ENCODE peak calls at places on chromosomes 16 and 17, in five cellular contexts. One of them, this sample, is unnamed.

GRCh38 chr17:49667854-49668253 is 10.0 kb downstream of the SPOP start:
- DNase-seq in GOT3: no peak
- DNase-seq in stimulated activated CD4-positive, alpha-beta T cell treated with anti-CD3 and anti-CD28 coated beads, Interleukin-4, amount 100 ng/mL, for 4 hours: no peak
- DNase-seq in Daoy: no peak
- DNase-seq in lower leg skin: no peak
- DNase-seq in this sample: no peak

GRCh38 chr17:7835818-7836595 is 2.0 kb downstream of the KDM6B start:
- DNase-seq in GOT3: no peak
- DNase-seq in stimulated activated CD4-positive, alpha-beta T cell treated with anti-CD3 and anti-CD28 coated beads, Interleukin-4, amount 100 ng/mL, for 4 hours: no peak
- DNase-seq in Daoy: peak
- DNase-seq in lower leg skin: peak
- DNase-seq in this sample: peak

GRCh38 chr16:81448154-81449131 is 3.8 kb downstream of the CMIP start:
- DNase-seq in GOT3: no peak
- DNase-seq in stimulated activated CD4-positive, alpha-beta T cell treated with anti-CD3 and anti-CD28 coated beads, Interleukin-4, amount 100 ng/mL, for 4 hours: no peak
- DNase-seq in Daoy: no peak
- DNase-seq in lower leg skin: no peak
- DNase-seq in this sample: no peak

GRCh38 chr17:17709815-17710321 is 28.6 kb downstream of the RAI1 start:
- DNase-seq in GOT3: no peak
- DNase-seq in stimulated activated CD4-positive, alpha-beta T cell treated with anti-CD3 and anti-CD28 coated beads, Interleukin-4, amount 100 ng/mL, for 4 hours: no peak
- DNase-seq in Daoy: no peak
- DNase-seq in lower leg skin: no peak
- DNase-seq in this sample: no peak

GRCh38 chr16:69918241-69918640 is 32.9 kb upstream of the CLEC18A start:
- DNase-seq in GOT3: no peak
- DNase-seq in stimulated activated CD4-positive, alpha-beta T cell treated with anti-CD3 and anti-CD28 coated beads, Interleukin-4, amount 100 ng/mL, for 4 hours: no peak
- DNase-seq in Daoy: no peak
- DNase-seq in lower leg skin: no peak
- DNase-seq in this sample: no peak

GRCh38 chr16:56916571-56917403 is 15.2 kb upstream of the HERPUD1 start:
- DNase-seq in GOT3: no peak
- DNase-seq in stimulated activated CD4-positive, alpha-beta T cell treated with anti-CD3 and anti-CD28 coated beads, Interleukin-4, amount 100 ng/mL, for 4 hours: no peak
- DNase-seq in Daoy: no peak
- DNase-seq in lower leg skin: no peak
- DNase-seq in this sample: no peak

GRCh38 chr17:38914741-38915638 is 10.4 kb upstream of the LASP1NB start:
- DNase-seq in GOT3: no peak
- DNase-seq in stimulated activated CD4-positive, alpha-beta T cell treated with anti-CD3 and anti-CD28 coated beads, Interleukin-4, amount 100 ng/mL, for 4 hours: no peak
- DNase-seq in Daoy: no peak
- DNase-seq in lower leg skin: peak
- DNase-seq in this sample: no peak

GRCh38 chr16:8686879-8687278 is 12.5 kb downstream of the ABAT start:
- DNase-seq in GOT3: no peak
- DNase-seq in stimulated activated CD4-positive, alpha-beta T cell treated with anti-CD3 and anti-CD28 coated beads, Interleukin-4, amount 100 ng/mL, for 4 hours: no peak
- DNase-seq in Daoy: no peak
- DNase-seq in lower leg skin: no peak
- DNase-seq in this sample: no peak

GRCh38 chr16:55056585-55057520 is 126.2 kb downstream of the IRX5 start:
- DNase-seq in GOT3: no peak
- DNase-seq in stimulated activated CD4-positive, alpha-beta T cell treated with anti-CD3 and anti-CD28 coated beads, Interleukin-4, amount 100 ng/mL, for 4 hours: no peak
- DNase-seq in Daoy: peak
- DNase-seq in lower leg skin: peak
- DNase-seq in this sample: peak

GRCh38 chr17:8875416-8875815 is 7.9 kb upstream of the PIK3R6 start:
- DNase-seq in GOT3: no peak
- DNase-seq in stimulated activated CD4-positive, alpha-beta T cell treated with anti-CD3 and anti-CD28 coated beads, Interleukin-4, amount 100 ng/mL, for 4 hours: no peak
- DNase-seq in Daoy: no peak
- DNase-seq in lower leg skin: no peak
- DNase-seq in this sample: no peak

GRCh38 chr17:8629371-8630226 is 926 bp downstream of the MYH10 start:
- DNase-seq in GOT3: no peak
- DNase-seq in stimulated activated CD4-positive, alpha-beta T cell treated with anti-CD3 and anti-CD28 coated beads, Interleukin-4, amount 100 ng/mL, for 4 hours: peak
- DNase-seq in Daoy: peak
- DNase-seq in lower leg skin: peak
- DNase-seq in this sample: peak

This sample was measured in A673.